ENCODE peak calls at places on chromosomes 1 and 21, in four cellular contexts. F is K562, I is SK-N-SH, J is HCT116. X is an unnamed sample.

GRCh38 chr21:29193907-29194306 is 63.5 kb downstream of the MAP3K7CL start:
- DNase-seq in I (no peak), F (no peak), J (no peak), X (no peak)

GRCh38 chr1:27960762-27961645 is 1.2 kb downstream of the XKR8 start:
- DNase-seq in F (no peak), J (no peak), I (no peak), X (no peak)

GRCh38 chr1:42765832-42766722 is 751 bp downstream of the P3H1 start:
- DNase-seq in I (peak; percentile 79), F (peak; percentile 80), J (peak; percentile 40), X (peak; percentile 16)

GRCh38 chr1:43839056-43839455 is 94.5 kb upstream of the ARTN start:
- DNase-seq in J (no peak), I (peak; percentile 51), F (no peak), X (peak; percentile 57)

GRCh38 chr1:78168306-78168705 is 122.5 kb downstream of the GIPC2 start:
- DNase-seq in F (no peak), I (no peak), J (no peak), X (no peak)

GRCh38 chr1:216293673-216294072 is 129.6 kb downstream of the USH2A start:
- DNase-seq in I (no peak), J (no peak), F (no peak), X (no peak)

GRCh38 chr1:110718452-110718851 is 43.7 kb upstream of the KCNA3 start:
- DNase-seq in J (no peak), F (no peak), I (no peak), X (no peak)

GRCh38 chr1:2628933-2629626 is 3.7 kb downstream of the MMEL1 start:
- DNase-seq in J (no peak), F (no peak), I (peak; percentile 42), X (no peak)

GRCh38 chr1:245566952-245567351 is 412.2 kb downstream of the KIF26B start:
- DNase-seq in I (peak; percentile 82), J (no peak), F (no peak), X (no peak)

GRCh38 chr1:179310271-179310670 is 16.7 kb downstream of the SOAT1 start:
- DNase-seq in J (no peak), F (no peak), I (no peak), X (no peak)

GRCh38 chr1:15417365-15417934 is 7.8 kb downstream of the EFHD2 start:
- DNase-seq in J (no peak), F (peak; percentile 79), I (peak; percentile 41), X (no peak)

GRCh38 chr1:111802984-111803383 is 47.3 kb downstream of the DDX20 start:
- DNase-seq in J (no peak), F (no peak), I (no peak), X (no peak)

GRCh38 chr1:96865731-96866684 is 144.4 kb downstream of the PTBP2 start:
- DNase-seq in F (no peak), J (no peak), I (no peak), X (no peak)

GRCh38 chr1:71834570-71835441 is 447.5 kb downstream of the NEGR1 start:
- DNase-seq in J (no peak), I (no peak), F (peak; percentile 1), X (no peak)

GRCh38 chr1:156963621-156964020 is 43.2 kb downstream of the LRRC71 start:
- DNase-seq in J (no peak), F (peak; percentile 22), I (no peak), X (no peak)

GRCh38 chr1:14740466-14740865 is 142.0 kb downstream of the KAZN start:
- DNase-seq in F (no peak), I (no peak), J (no peak), X (no peak)

GRCh38 chr1:150976401-150976821 is 1.8 kb upstream of the CERS2 start:
- DNase-seq in F (peak; percentile 59), J (no peak), I (no peak), X (no peak)

GRCh38 chr1:228900993-228901392 is 165.7 kb downstream of the RHOU start:
- DNase-seq in I (no peak), F (no peak), J (no peak), X (no peak)

GRCh38 chr1:12171206-12172041 is 4.6 kb downstream of the TNFRSF1B start:
- DNase-seq in I (no peak), J (no peak), F (no peak), X (no peak)

GRCh38 chr1:20590313-20590777 is 1.4 kb downstream of the CDA start:
- DNase-seq in F (no peak), J (no peak), I (peak; percentile 48), X (no peak)

GRCh38 chr1:162006081-162006480 is 17.6 kb downstream of the OLFML2B start:
- DNase-seq in J (no peak), I (no peak), F (no peak), X (no peak)

GRCh38 chr1:61318319-61319125 is 236.2 kb downstream of the NFIA start:
- DNase-seq in F (peak; percentile 74), J (no peak), I (no peak), X (no peak)

GRCh38 chr1:10074059-10074854 is 41.5 kb downstream of the UBE4B start:
- DNase-seq in J (no peak), F (peak; percentile 66), I (no peak), X (no peak)

GRCh38 chr1:163872067-163872466 is 550.3 kb downstream of the NUF2 start:
- DNase-seq in F (no peak), I (no peak), J (no peak), X (no peak)

GRCh38 chr1:27111771-27112573 is 43.0 kb downstream of the SLC9A1 start:
- DNase-seq in I (peak; percentile 63), F (peak; percentile 78), J (peak; percentile 73), X (no peak)

GRCh38 chr1:43982798-43983197 is 3.8 kb downstream of the B4GALT2 start:
- DNase-seq in J (no peak), F (peak; percentile 39), I (no peak), X (no peak)

GRCh38 chr1:87121732-87122163 is 206.9 kb upstream of the LMO4 start:
- DNase-seq in I (no peak), J (no peak), F (no peak), X (no peak)

GRCh38 chr1:93591291-93591832 is 90.3 kb downstream of the BCAR3 start:
- DNase-seq in J (no peak), F (no peak), I (no peak), X (no peak)

GRCh38 chr1:79617777-79618176 is 611.2 kb upstream of the ADGRL4 start:
- DNase-seq in F (no peak), J (no peak), I (no peak), X (no peak)

GRCh38 chr1:147292012-147292411 is 49.5 kb downstream of the CHD1L start:
- DNase-seq in F (no peak), J (no peak), I (no peak), X (no peak)

GRCh38 chr1:62528015-62528414 is 69.3 kb upstream of the ANGPTL3 start:
- DNase-seq in I (no peak), J (no peak), F (no peak), X (no peak)
- TF ChIP-seq JUND in I (no peak), J (no peak), F (no peak), X (no peak)

GRCh38 chr1:205791568-205792180 is 16.4 kb upstream of the RAB29 start:
- DNase-seq in F (peak; percentile 83), I (peak; percentile 82), J (no peak), X (peak; percentile 81)
- TF ChIP-seq JUND in F (no peak), I (no peak), J (no peak), X (no peak)

GRCh38 chr1:152479792-152480595 is 30.6 kb upstream of the LCE5A start:
- DNase-seq in F (peak; percentile 57), J (peak; percentile 63), I (peak; percentile 43), X (no peak)
- TF ChIP-seq JUND in F (no peak), J (no peak), I (no peak), X (no peak)

DNA sequence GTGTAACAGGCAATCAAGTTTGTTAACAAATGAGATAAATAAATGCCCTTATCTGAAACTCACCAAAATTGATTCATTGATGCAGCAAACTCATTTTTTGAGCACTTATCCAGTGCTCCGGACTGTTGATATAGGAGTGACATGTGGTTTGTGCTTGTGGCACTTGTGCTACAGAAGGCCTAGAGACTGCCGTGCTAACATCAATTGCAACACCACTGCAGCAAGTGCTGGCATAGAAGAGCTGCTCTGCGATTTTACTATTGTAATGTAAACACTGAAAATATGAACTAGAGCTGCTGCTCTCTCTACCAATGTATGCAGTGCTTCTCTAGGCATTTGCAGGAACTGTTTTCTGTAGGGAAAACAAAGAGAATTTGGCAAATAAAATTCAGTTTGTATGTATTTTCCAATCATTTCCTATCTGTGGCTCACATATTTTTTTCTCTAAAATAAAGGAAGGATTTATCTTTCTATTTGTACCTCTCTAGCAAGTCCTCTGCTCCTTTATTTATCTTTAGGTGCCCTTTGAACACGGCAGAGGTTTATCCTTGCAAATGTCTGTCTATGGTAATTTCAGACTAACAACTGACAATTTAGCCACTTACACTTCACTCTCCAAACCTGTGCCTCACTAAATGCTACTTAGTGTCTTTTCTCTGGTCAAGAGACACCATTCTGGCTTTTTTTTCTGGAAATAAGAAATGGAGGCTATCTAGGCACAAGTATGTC is 409.5 kb upstream of the ADGRL2 start:
- DNase-seq in F (no peak), J (no peak), I (no peak), X (no peak)
- TF ChIP-seq JUND in F (no peak), J (no peak), I (no peak), X (no peak)

DNA sequence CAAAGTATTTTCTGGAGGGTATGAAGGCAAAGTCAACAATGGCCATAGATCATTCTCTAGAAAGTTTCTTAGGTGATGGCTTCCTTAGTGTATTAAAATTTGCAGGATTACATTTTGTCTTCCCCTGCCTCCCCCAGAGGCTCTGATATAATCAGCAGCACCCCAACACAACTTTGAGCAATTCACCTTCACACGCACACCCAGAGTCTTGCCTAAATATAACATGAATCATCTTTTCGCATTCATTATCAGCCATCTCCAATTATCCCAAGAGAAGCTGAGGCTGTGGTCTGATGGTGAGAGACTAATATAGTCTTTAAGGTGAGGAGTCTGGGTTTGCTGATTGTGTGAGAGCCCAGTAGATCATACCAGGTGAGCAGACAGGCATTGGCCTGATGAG is 343.0 kb downstream of the RRAGC start:
- DNase-seq in J (no peak), F (no peak), I (no peak), X (no peak)
- TF ChIP-seq JUND in J (no peak), F (no peak), I (no peak), X (no peak)

X was measured in T47D.